ENCODE peak calls at places on chromosomes 1 and 21, in seven cellular contexts. K is AG04450, S is mesenchymal stem cell, H is tibial nerve, C is uterus, T is DND-41, Z is suprapubic skin. P is an unnamed sample. For H3K9me3, the result is how much of the 10 kb centered on the place peaks cover.

GRCh38 chr1:205283270-205284147 is 38.0 kb downstream of the NUAK2 start:
- DNase-seq in H (no peak), T (no peak), C (no peak), Z (no peak), S (no peak), K (no peak), P (no peak)

GRCh38 chr1:10446790-10447422 is 2.9 kb upstream of the CORT start:
- DNase-seq in H (no peak), K (no peak), S (no peak), T (no peak), Z (no peak), C (no peak), P (no peak)

GRCh38 chr1:11516961-11517635 is 38.1 kb downstream of the DISP3 start:
- DNase-seq in T (no peak), S (no peak), C (no peak), K (no peak), H (no peak), Z (no peak), P (no peak)

GRCh38 chr1:58401991-58402390 is 144.5 kb downstream of the OMA1 start:
- DNase-seq in S (no peak), K (no peak), H (no peak), T (no peak), Z (no peak), C (no peak), P (no peak)

GRCh38 chr1:27569506-27570382 is 34.2 kb downstream of the AHDC1 start:
- DNase-seq in Z (peak), H (no peak), C (no peak), S (no peak), T (no peak), K (no peak), P (no peak)

GRCh38 chr1:69441496-69441895 is 126.2 kb upstream of the LRRC7 start:
- DNase-seq in S (no peak), Z (no peak), H (no peak), T (no peak), K (no peak), C (no peak), P (no peak)

GRCh38 chr1:29271724-29272123 is 35.4 kb downstream of the PTPRU start:
- DNase-seq in K (no peak), S (peak), H (peak), Z (no peak), T (no peak), C (peak), P (peak)

GRCh38 chr1:94110021-94110761 is 10.8 kb downstream of the ABCA4 start:
- DNase-seq in H (no peak), S (no peak), K (no peak), C (no peak), T (no peak), Z (no peak), P (no peak)

DNA sequence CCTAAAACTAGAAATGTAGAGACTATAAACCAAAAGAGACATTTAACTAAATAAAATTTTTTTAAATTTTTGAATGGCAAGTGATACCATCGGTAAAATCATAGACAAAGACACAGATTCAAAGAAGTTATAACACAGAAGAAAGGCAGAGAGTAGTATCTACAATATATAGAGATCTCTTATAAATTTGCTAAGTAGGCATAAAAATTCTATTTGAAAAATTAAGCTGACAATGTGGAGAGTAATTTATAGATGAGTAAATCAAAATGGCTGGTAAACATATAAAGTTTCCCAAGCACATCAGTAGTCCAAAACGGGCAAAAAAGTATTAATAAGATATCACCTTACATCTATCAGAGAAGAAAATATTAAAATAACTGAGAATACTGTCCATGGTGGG is 1061.0 kb downstream of the ADGRL2 start:
- DNase-seq in C (no peak), S (no peak), T (no peak), H (no peak), Z (no peak), K (no peak), P (no peak)
- H3K9me3 ChIP-seq in C (under half), S (under half), T (under half), H (under half), Z (under half), K (under half), P (under half)

GRCh38 chr1:248155927-248156326 is 11.0 kb downstream of the OR2M5 start:
- DNase-seq in H (no peak), S (no peak), Z (no peak), C (no peak), K (no peak), T (no peak), P (no peak)
- H3K9me3 ChIP-seq in H (under half), S (under half), Z (under half), C (under half), K (under half), T (under half), P (under half)

GRCh38 chr1:89804646-89805237 is 16.1 kb upstream of the LRRC8D start:
- DNase-seq in Z (peak), C (peak), T (peak), H (peak), S (peak), K (peak), P (peak)
- H3K9me3 ChIP-seq in Z (under half), C (under half), T (under half), H (under half), S (under half), K (under half), P (under half)

DNA sequence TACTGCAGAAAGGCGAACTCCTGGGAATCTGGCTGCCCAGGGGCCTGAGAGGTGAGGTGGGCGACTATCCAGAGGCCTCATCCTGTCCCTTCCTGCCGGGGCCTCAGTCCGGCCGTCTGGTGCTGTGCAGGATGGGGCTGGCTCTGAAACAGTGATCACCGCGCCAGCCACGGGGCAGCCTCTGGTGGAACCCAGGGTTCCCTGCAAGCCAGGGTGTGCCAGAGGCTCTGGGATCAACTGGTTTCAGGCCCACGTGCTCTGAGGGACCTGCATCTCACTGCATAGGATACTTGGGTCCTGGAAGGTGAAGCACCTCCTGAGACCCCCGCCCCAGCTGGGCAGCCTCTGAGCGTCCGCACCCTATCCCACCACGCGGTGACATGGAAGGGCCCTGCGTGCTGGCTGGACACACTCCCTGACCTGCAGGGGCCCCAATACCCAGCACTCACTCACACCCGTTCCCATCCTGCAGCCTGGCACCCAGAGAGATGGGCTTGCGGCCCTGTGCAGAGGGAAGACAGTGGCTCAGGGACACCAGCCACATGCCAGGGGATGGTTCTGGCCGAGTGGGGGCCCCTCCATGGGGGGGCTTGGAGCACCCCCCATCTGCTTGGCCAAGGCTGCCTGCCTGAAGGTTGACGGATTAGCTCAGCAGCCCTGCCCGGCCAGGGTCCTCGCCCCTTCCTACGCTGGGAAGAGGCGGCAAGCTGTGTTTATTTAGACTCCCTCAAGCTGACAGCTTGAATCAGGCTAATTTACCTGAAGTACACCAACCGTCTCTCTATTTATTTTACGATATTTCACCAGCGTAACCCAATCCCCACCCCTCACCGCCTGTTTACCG is 64.3 kb upstream of the TTC34 start:
- DNase-seq in H (no peak), T (no peak), S (no peak), K (no peak), Z (no peak), C (no peak), P (no peak)
- H3K9me3 ChIP-seq in H (under half), T (under half), S (under half), K (half or more), Z (under half), C (under half), P (under half)

GRCh38 chr1:2863149-2863963 is 61.9 kb upstream of the TTC34 start:
- DNase-seq in T (no peak), C (no peak), K (no peak), S (no peak), Z (no peak), H (no peak), P (no peak)
- H3K9me3 ChIP-seq in T (under half), C (under half), K (half or more), S (under half), Z (under half), H (under half), P (under half)

GRCh38 chr21:15514073-15514946 is 215.5 kb upstream of the USP25 start:
- DNase-seq in Z (no peak), K (no peak), H (no peak), S (no peak), T (peak), C (no peak), P (no peak)

GRCh38 chr21:15521644-15522001 is 208.2 kb upstream of the USP25 start:
- DNase-seq in C (no peak), T (no peak), H (no peak), K (no peak), Z (no peak), S (no peak), P (no peak)

GRCh38 chr21:15517394-15517793 is 212.4 kb upstream of the USP25 start:
- DNase-seq in C (no peak), S (no peak), T (no peak), H (no peak), K (no peak), Z (no peak), P (no peak)

GRCh38 chr21:15520811-15521643 is 208.8 kb upstream of the USP25 start:
- DNase-seq in K (no peak), S (peak), T (no peak), H (no peak), Z (no peak), C (no peak), P (no peak)

DNA sequence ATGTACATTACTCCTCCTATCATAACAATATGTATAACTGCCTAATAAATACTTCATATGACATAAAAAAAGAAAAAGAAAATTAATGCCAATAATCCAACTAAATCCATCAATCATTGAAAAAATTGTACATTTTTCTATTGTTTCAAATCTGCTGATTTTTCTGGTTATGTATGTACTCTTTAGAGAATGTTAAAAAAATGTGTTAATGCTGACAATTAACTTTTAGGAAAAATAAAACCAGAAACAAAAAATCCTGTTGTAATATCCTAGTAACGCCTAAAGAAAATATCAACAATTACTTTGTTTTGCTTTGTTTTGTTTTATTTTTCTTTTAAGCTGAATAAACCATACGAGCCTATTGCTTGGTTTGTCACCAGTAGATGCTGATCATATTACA is 213.9 kb upstream of the USP25 start:
- DNase-seq in H (no peak), Z (no peak), T (no peak), C (no peak), K (no peak), S (no peak), P (no peak)
- H3K9me3 ChIP-seq in H (under half), Z (under half), T (under half), C (under half), K (under half), S (under half), P (under half)

DNA sequence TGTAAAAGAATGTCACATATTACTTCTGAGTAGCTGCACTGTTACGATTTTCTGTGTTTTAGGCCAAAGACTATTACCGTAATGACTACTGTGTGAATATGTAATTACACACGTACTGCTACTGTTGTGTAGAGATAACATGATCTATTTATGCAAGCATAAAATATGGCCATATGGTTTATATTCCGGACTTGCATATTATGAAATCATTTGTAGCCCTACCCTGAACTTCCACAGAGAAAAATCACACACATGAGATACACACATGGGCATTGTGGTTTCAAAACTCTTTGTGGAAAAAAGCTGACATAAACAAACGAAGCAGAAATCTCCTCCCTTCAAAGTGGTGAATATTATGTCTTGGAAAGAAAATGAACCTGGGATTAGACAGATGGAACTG is 373.0 kb upstream of the ADAMTS5 start:
- DNase-seq in T (no peak), C (no peak), Z (no peak), S (peak), H (no peak), K (no peak), P (no peak)
- H3K9me3 ChIP-seq in T (under half), C (under half), Z (under half), S (under half), H (under half), K (under half), P (under half)

GRCh38 chr1:8733463-8733862 is 84.0 kb downstream of the RERE start:
- DNase-seq in C (no peak), T (no peak), S (no peak), K (no peak), H (no peak), Z (no peak), P (peak)
- H3K9me3 ChIP-seq in C (under half), T (under half), S (under half), K (under half), H (under half), Z (under half), P (under half)